ENCODE peak calls at places on chromosomes 11 and 22, in six cellular contexts. One of them, this sample, is unnamed.

GRCh38 chr22:50115693-50116092 is 25.9 kb downstream of the MOV10L1 start:
- DNase-seq in DND-41: no peak
- DNase-seq in type B pancreatic cell: no peak
- DNase-seq in neural progenitor cell: no peak
- DNase-seq in fibroblast of pulmonary artery: peak; percentile 65
- DNase-seq in heart right ventricle: no peak
- DNase-seq in this sample: no peak

GRCh38 chr11:109783842-109784241 is 309.4 kb upstream of the ZC3H12C start:
- DNase-seq in heart right ventricle: no peak
- DNase-seq in neural progenitor cell: peak; percentile 25
- DNase-seq in fibroblast of pulmonary artery: no peak
- DNase-seq in DND-41: no peak
- DNase-seq in type B pancreatic cell: no peak
- DNase-seq in this sample: no peak

GRCh38 chr11:64611961-64612646 is 21.1 kb downstream of the SLC22A12 start:
- DNase-seq in DND-41: peak; percentile 47
- DNase-seq in fibroblast of pulmonary artery: no peak
- DNase-seq in heart right ventricle: no peak
- DNase-seq in neural progenitor cell: no peak
- DNase-seq in type B pancreatic cell: no peak
- DNase-seq in this sample: no peak

GRCh38 chr11:94673353-94673752 is 94.8 kb upstream of the AMOTL1 start:
- DNase-seq in fibroblast of pulmonary artery: no peak
- DNase-seq in neural progenitor cell: no peak
- DNase-seq in type B pancreatic cell: peak; percentile 7
- DNase-seq in heart right ventricle: no peak
- DNase-seq in DND-41: no peak
- DNase-seq in this sample: peak; percentile 13

GRCh38 chr11:72393303-72393702 is 41.0 kb downstream of the CLPB start:
- DNase-seq in fibroblast of pulmonary artery: no peak
- DNase-seq in type B pancreatic cell: no peak
- DNase-seq in DND-41: no peak
- DNase-seq in neural progenitor cell: no peak
- DNase-seq in heart right ventricle: no peak
- DNase-seq in this sample: no peak

GRCh38 chr11:109867784-109868183 is 225.4 kb upstream of the ZC3H12C start:
- DNase-seq in heart right ventricle: no peak
- DNase-seq in neural progenitor cell: no peak
- DNase-seq in fibroblast of pulmonary artery: no peak
- DNase-seq in type B pancreatic cell: no peak
- DNase-seq in DND-41: no peak
- DNase-seq in this sample: no peak

GRCh38 chr11:64762277-64762915 is 2.6 kb upstream of the PYGM start:
- DNase-seq in neural progenitor cell: no peak
- DNase-seq in fibroblast of pulmonary artery: no peak
- DNase-seq in DND-41: no peak
- DNase-seq in heart right ventricle: no peak
- DNase-seq in type B pancreatic cell: no peak
- DNase-seq in this sample: no peak

GRCh38 chr22:41951898-41952474 is at the start of gene SMIM45:
- DNase-seq in heart right ventricle: no peak
- DNase-seq in type B pancreatic cell: no peak
- DNase-seq in fibroblast of pulmonary artery: peak; percentile 10
- DNase-seq in DND-41: no peak
- DNase-seq in neural progenitor cell: peak; percentile 92
- DNase-seq in this sample: no peak

GRCh38 chr11:3781423-3781822 is 15.9 kb downstream of the NUP98 start:
- DNase-seq in type B pancreatic cell: no peak
- DNase-seq in neural progenitor cell: no peak
- DNase-seq in heart right ventricle: no peak
- DNase-seq in DND-41: no peak
- DNase-seq in fibroblast of pulmonary artery: peak; percentile 14
- DNase-seq in this sample: no peak

GRCh38 chr22:20012741-20013331 is 3.8 kb downstream of the ARVCF start:
- DNase-seq in neural progenitor cell: no peak
- DNase-seq in fibroblast of pulmonary artery: no peak
- DNase-seq in heart right ventricle: no peak
- DNase-seq in type B pancreatic cell: no peak
- DNase-seq in DND-41: no peak
- DNase-seq in this sample: no peak

GRCh38 chr11:73907191-73907590 is 30.4 kb downstream of the PAAF1 start:
- DNase-seq in fibroblast of pulmonary artery: peak; percentile 23
- DNase-seq in type B pancreatic cell: no peak
- DNase-seq in neural progenitor cell: no peak
- DNase-seq in heart right ventricle: no peak
- DNase-seq in DND-41: no peak
- DNase-seq in this sample: no peak

GRCh38 chr11:45661417-45662055 is 3.9 kb downstream of the CHST1 start:
- DNase-seq in fibroblast of pulmonary artery: no peak
- DNase-seq in heart right ventricle: no peak
- DNase-seq in DND-41: no peak
- DNase-seq in type B pancreatic cell: no peak
- DNase-seq in neural progenitor cell: no peak
- DNase-seq in this sample: no peak

GRCh38 chr11:17066691-17067090 is 10.8 kb downstream of the RPS13 start:
- DNase-seq in heart right ventricle: no peak
- DNase-seq in DND-41: no peak
- DNase-seq in type B pancreatic cell: no peak
- DNase-seq in fibroblast of pulmonary artery: no peak
- DNase-seq in neural progenitor cell: no peak
- DNase-seq in this sample: no peak

GRCh38 chr22:26327306-26327705 is 101.8 kb upstream of the ASPHD2 start:
- DNase-seq in type B pancreatic cell: no peak
- DNase-seq in heart right ventricle: no peak
- DNase-seq in neural progenitor cell: no peak
- DNase-seq in fibroblast of pulmonary artery: no peak
- DNase-seq in DND-41: no peak
- DNase-seq in this sample: no peak

GRCh38 chr11:44402466-44403075 is 92.6 kb upstream of the ALX4 start:
- DNase-seq in fibroblast of pulmonary artery: no peak
- DNase-seq in type B pancreatic cell: no peak
- DNase-seq in heart right ventricle: no peak
- DNase-seq in neural progenitor cell: no peak
- DNase-seq in DND-41: no peak
- DNase-seq in this sample: no peak

GRCh38 chr11:119092880-119093665 is 8.4 kb downstream of the HMBS start:
- DNase-seq in type B pancreatic cell: no peak
- DNase-seq in fibroblast of pulmonary artery: no peak
- DNase-seq in neural progenitor cell: no peak
- DNase-seq in DND-41: peak; percentile 31
- DNase-seq in heart right ventricle: no peak
- DNase-seq in this sample: no peak

GRCh38 chr22:42719656-42720262 is 911 bp downstream of the A4GALT start:
- DNase-seq in DND-41: no peak
- DNase-seq in neural progenitor cell: peak; percentile 36
- DNase-seq in heart right ventricle: no peak
- DNase-seq in fibroblast of pulmonary artery: no peak
- DNase-seq in type B pancreatic cell: no peak
- DNase-seq in this sample: no peak

GRCh38 chr11:72234920-72235319 is 9.1 kb downstream of the PHOX2A start:
- DNase-seq in fibroblast of pulmonary artery: no peak
- DNase-seq in type B pancreatic cell: peak; percentile 53
- DNase-seq in DND-41: no peak
- DNase-seq in neural progenitor cell: no peak
- DNase-seq in heart right ventricle: no peak
- DNase-seq in this sample: no peak

GRCh38 chr22:23061471-23062280 is 8.6 kb upstream of the GNAZ start:
- DNase-seq in DND-41: peak; percentile 2
- DNase-seq in type B pancreatic cell: peak; percentile 61
- DNase-seq in neural progenitor cell: no peak
- DNase-seq in fibroblast of pulmonary artery: no peak
- DNase-seq in heart right ventricle: peak; percentile 1
- DNase-seq in this sample: peak; percentile 79

GRCh38 chr11:76910620-76911414 is 50.1 kb downstream of the ACER3 start:
- DNase-seq in type B pancreatic cell: no peak
- DNase-seq in heart right ventricle: peak; percentile 10
- DNase-seq in fibroblast of pulmonary artery: peak; percentile 39
- DNase-seq in DND-41: no peak
- DNase-seq in neural progenitor cell: no peak
- DNase-seq in this sample: no peak

GRCh38 chr11:72589802-72590761 is 84.1 kb downstream of the PDE2A start:
- DNase-seq in heart right ventricle: peak; percentile 47
- DNase-seq in type B pancreatic cell: no peak
- DNase-seq in neural progenitor cell: peak; percentile 83
- DNase-seq in fibroblast of pulmonary artery: peak; percentile 31
- DNase-seq in DND-41: no peak
- DNase-seq in this sample: no peak

GRCh38 chr11:9263840-9264380 is 1.2 kb downstream of the DENND5A start:
- DNase-seq in fibroblast of pulmonary artery: no peak
- DNase-seq in type B pancreatic cell: no peak
- DNase-seq in DND-41: no peak
- DNase-seq in heart right ventricle: no peak
- DNase-seq in neural progenitor cell: no peak
- DNase-seq in this sample: no peak

GRCh38 chr11:2769779-2770555 is 70.2 kb upstream of the KCNQ1OT1 start:
- DNase-seq in heart right ventricle: no peak
- DNase-seq in type B pancreatic cell: peak; percentile 42
- DNase-seq in fibroblast of pulmonary artery: no peak
- DNase-seq in neural progenitor cell: no peak
- DNase-seq in DND-41: peak; percentile 2
- DNase-seq in this sample: peak; percentile 83

GRCh38 chr11:6229911-6230310 is 4.5 kb downstream of the FHIP1B start:
- DNase-seq in neural progenitor cell: no peak
- DNase-seq in fibroblast of pulmonary artery: no peak
- DNase-seq in DND-41: no peak
- DNase-seq in heart right ventricle: no peak
- DNase-seq in type B pancreatic cell: no peak
- DNase-seq in this sample: no peak

GRCh38 chr11:73287400-73288101 is 15.4 kb downstream of the P2RY6 start:
- DNase-seq in fibroblast of pulmonary artery: peak; percentile 22
- DNase-seq in DND-41: no peak
- DNase-seq in type B pancreatic cell: no peak
- DNase-seq in heart right ventricle: no peak
- DNase-seq in neural progenitor cell: no peak
- DNase-seq in this sample: no peak

GRCh38 chr11:92457250-92457649 is 232.6 kb downstream of the FAT3 start:
- DNase-seq in fibroblast of pulmonary artery: peak; percentile 3
- DNase-seq in neural progenitor cell: no peak
- DNase-seq in heart right ventricle: no peak
- DNase-seq in DND-41: no peak
- DNase-seq in type B pancreatic cell: no peak
- DNase-seq in this sample: no peak

GRCh38 chr22:48832592-48832991 is 995.1 kb downstream of the BRD1 start:
- DNase-seq in DND-41: no peak
- DNase-seq in type B pancreatic cell: no peak
- DNase-seq in neural progenitor cell: no peak
- DNase-seq in heart right ventricle: no peak
- DNase-seq in fibroblast of pulmonary artery: no peak
- DNase-seq in this sample: no peak

GRCh38 chr22:48835364-48835763 is 992.3 kb downstream of the BRD1 start:
- DNase-seq in heart right ventricle: no peak
- DNase-seq in type B pancreatic cell: no peak
- DNase-seq in neural progenitor cell: no peak
- DNase-seq in DND-41: no peak
- DNase-seq in fibroblast of pulmonary artery: no peak
- DNase-seq in this sample: no peak

GRCh38 chr22:48835857-48836672 is 991.6 kb downstream of the BRD1 start:
- DNase-seq in type B pancreatic cell: no peak
- DNase-seq in fibroblast of pulmonary artery: no peak
- DNase-seq in neural progenitor cell: no peak
- DNase-seq in heart right ventricle: no peak
- DNase-seq in DND-41: no peak
- DNase-seq in this sample: no peak

GRCh38 chr22:48836673-48837340 is 990.9 kb downstream of the BRD1 start:
- DNase-seq in neural progenitor cell: no peak
- DNase-seq in type B pancreatic cell: no peak
- DNase-seq in heart right ventricle: no peak
- DNase-seq in fibroblast of pulmonary artery: no peak
- DNase-seq in DND-41: no peak
- DNase-seq in this sample: no peak

GRCh38 chr22:48834404-48834803 is 993.3 kb downstream of the BRD1 start:
- DNase-seq in type B pancreatic cell: no peak
- DNase-seq in heart right ventricle: no peak
- DNase-seq in DND-41: no peak
- DNase-seq in neural progenitor cell: no peak
- DNase-seq in fibroblast of pulmonary artery: no peak
- DNase-seq in this sample: no peak
- TF ChIP-seq CTCF in type B pancreatic cell: no peak
- TF ChIP-seq CTCF in heart right ventricle: no peak
- TF ChIP-seq CTCF in DND-41: no peak
- TF ChIP-seq CTCF in neural progenitor cell: no peak
- TF ChIP-seq CTCF in fibroblast of pulmonary artery: no peak
- TF ChIP-seq CTCF in this sample: no peak

DNA sequence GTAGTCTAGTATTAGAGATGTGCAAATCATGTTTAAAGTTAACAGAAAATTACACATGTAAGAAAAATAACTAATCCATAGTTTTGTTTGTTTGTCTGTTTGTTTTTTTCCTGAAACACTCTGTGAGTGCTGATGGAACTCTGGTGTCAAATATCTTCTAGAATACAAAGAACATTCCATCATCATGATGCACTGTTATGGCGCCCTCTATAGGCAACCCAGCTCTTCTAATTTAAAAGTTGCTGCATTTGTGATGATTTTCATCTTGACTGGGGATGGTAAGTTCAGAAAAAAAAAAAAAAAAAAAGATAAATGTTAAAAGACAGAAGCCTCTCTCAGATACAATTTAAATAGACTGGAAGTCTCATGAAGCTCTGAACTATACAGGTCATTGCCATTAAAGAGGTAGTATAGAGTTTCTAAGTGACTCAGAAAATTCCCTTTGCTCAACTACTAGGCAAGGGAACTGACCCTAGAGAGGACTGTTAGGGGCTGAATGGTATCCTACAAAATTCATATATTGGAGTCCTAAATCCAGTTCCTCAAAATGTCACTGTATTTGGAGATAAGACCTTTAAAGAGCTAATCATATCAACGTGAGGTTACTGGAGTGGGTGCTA is 597.2 kb upstream of the ANO3 start:
- DNase-seq in DND-41: no peak
- DNase-seq in type B pancreatic cell: no peak
- DNase-seq in neural progenitor cell: peak; percentile 65
- DNase-seq in heart right ventricle: no peak
- DNase-seq in fibroblast of pulmonary artery: peak; percentile 61
- DNase-seq in this sample: no peak
- TF ChIP-seq CTCF in DND-41: peak; percentile 26
- TF ChIP-seq CTCF in type B pancreatic cell: peak; percentile 67
- TF ChIP-seq CTCF in neural progenitor cell: peak; percentile 67
- TF ChIP-seq CTCF in heart right ventricle: peak; percentile 24
- TF ChIP-seq CTCF in fibroblast of pulmonary artery: peak; percentile 57
- TF ChIP-seq CTCF in this sample: peak; percentile 61

GRCh38 chr11:60838132-60838531 is 3.8 kb upstream of the CCDC86 start:
- DNase-seq in type B pancreatic cell: no peak
- DNase-seq in fibroblast of pulmonary artery: peak; percentile 45
- DNase-seq in neural progenitor cell: peak; percentile 35
- DNase-seq in heart right ventricle: no peak
- DNase-seq in DND-41: no peak
- DNase-seq in this sample: no peak
- TF ChIP-seq CTCF in type B pancreatic cell: peak; percentile 60
- TF ChIP-seq CTCF in fibroblast of pulmonary artery: peak; percentile 46
- TF ChIP-seq CTCF in neural progenitor cell: peak; percentile 44
- TF ChIP-seq CTCF in heart right ventricle: no peak
- TF ChIP-seq CTCF in DND-41: no peak
- TF ChIP-seq CTCF in this sample: peak; percentile 33

DNA sequence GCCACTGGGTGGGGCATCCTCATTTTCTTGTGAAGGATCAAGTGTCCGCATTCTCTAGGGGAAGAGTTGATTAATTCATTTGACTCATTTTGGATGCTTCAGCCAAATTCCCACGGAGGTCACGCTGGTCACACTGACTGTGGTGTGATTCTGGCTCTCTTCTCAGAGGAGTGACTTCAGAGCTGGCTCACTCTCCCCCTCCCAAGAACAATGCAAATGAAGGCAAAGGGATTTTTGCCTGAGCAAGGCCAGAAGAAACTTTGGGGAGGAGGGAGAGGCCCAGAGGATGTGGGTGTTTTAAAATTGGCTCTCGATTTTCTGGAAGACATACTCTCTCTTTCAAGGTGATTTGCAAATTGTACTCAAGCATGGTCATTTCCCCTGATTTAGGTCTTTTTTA is 51.1 kb upstream of the LMO2 start:
- DNase-seq in fibroblast of pulmonary artery: peak; percentile 78
- DNase-seq in DND-41: no peak
- DNase-seq in neural progenitor cell: no peak
- DNase-seq in type B pancreatic cell: no peak
- DNase-seq in heart right ventricle: no peak
- DNase-seq in this sample: no peak
- TF ChIP-seq CTCF in fibroblast of pulmonary artery: peak; percentile 9
- TF ChIP-seq CTCF in DND-41: no peak
- TF ChIP-seq CTCF in neural progenitor cell: no peak
- TF ChIP-seq CTCF in type B pancreatic cell: no peak
- TF ChIP-seq CTCF in heart right ventricle: no peak
- TF ChIP-seq CTCF in this sample: no peak